ENCODE peak calls at places on chromosomes 1 and 21, in four cellular contexts. E is K562, G is HCT116, O is H1. T is an unnamed sample.

GRCh38 chr1:39926343-39926769 is 24.6 kb upstream of the MYCL start:
- DNase-seq in E (no peak), G (no peak), O (no peak), T (no peak)

GRCh38 chr1:176559474-176560390 is 96.8 kb downstream of the PAPPA2 start:
- DNase-seq in E (peak; percentile 84), G (peak; percentile 44), O (peak; percentile 70), T (no peak)

GRCh38 chr21:41536827-41537103 is 28.8 kb upstream of the TMPRSS2 start:
- DNase-seq in E (no peak), G (no peak), O (no peak), T (no peak)

GRCh38 chr1:206685749-206686485 is 1.2 kb downstream of the MAPKAPK2 start:
- DNase-seq in E (peak; percentile 66), G (peak; percentile 24), O (no peak), T (no peak)

GRCh38 chr1:118920124-118920675 is 67.9 kb downstream of the TBX15 start:
- DNase-seq in E (no peak), G (no peak), O (no peak), T (no peak)

GRCh38 chr1:3028531-3029282 is 7.4 kb downstream of the ACTRT2 start:
- DNase-seq in E (no peak), G (no peak), O (no peak), T (no peak)

GRCh38 chr1:161478985-161479384 is 26.3 kb upstream of the FCGR2A start:
- DNase-seq in E (no peak), G (no peak), O (no peak), T (no peak)

GRCh38 chr1:213474054-213474453 is 423.0 kb downstream of the RPS6KC1 start:
- DNase-seq in E (peak; percentile 25), G (no peak), O (no peak), T (no peak)

GRCh38 chr1:100736324-100736723 is 16.8 kb downstream of the VCAM1 start:
- DNase-seq in E (no peak), G (no peak), O (no peak), T (no peak)

GRCh38 chr21:45816794-45817193 is 164.8 kb upstream of the COL6A1 start:
- DNase-seq in E (no peak), G (no peak), O (no peak), T (no peak)

GRCh38 chr1:156664046-156664948 is 12.9 kb downstream of the NES start:
- DNase-seq in E (no peak), G (no peak), O (peak; percentile 55), T (no peak)

GRCh38 chr1:195218428-195219212 is 1389.6 kb downstream of the KCNT2 start:
- DNase-seq in E (no peak), G (no peak), O (no peak), T (no peak)

GRCh38 chr1:91546876-91547275 is 46.2 kb downstream of the CDC7 start:
- DNase-seq in E (no peak), G (no peak), O (peak; percentile 59), T (no peak)

GRCh38 chr1:182143825-182144661 is 82.5 kb upstream of the ZNF648 start:
- DNase-seq in E (peak; percentile 37), G (no peak), O (peak; percentile 54), T (no peak)

GRCh38 chr1:2875677-2876531 is 74.4 kb upstream of the TTC34 start:
- DNase-seq in E (peak; percentile 20), G (no peak), O (no peak), T (no peak)

GRCh38 chr21:25578070-25578961 is 29.0 kb downstream of the MRPL39 start:
- DNase-seq in E (peak; percentile 6), G (no peak), O (no peak), T (peak; percentile 63)

GRCh38 chr1:77889671-77890070 is 1.2 kb downstream of the NEXN start:
- DNase-seq in E (no peak), G (no peak), O (no peak), T (no peak)

GRCh38 chr1:77888429-77889239 is at the start of gene NEXN:
- DNase-seq in E (peak; percentile 39), G (no peak), O (peak; percentile 87), T (no peak)

GRCh38 chr1:77891200-77891599 is 2.8 kb downstream of the NEXN start:
- DNase-seq in E (no peak), G (no peak), O (no peak), T (no peak)

GRCh38 chr1:77889240-77889637 is 815 bp downstream of the NEXN start:
- DNase-seq in E (peak; percentile 34), G (no peak), O (no peak), T (no peak)

GRCh38 chr1:77888071-77888428 is 374 bp upstream of the NEXN start:
- DNase-seq in E (no peak), G (no peak), O (no peak), T (no peak)
- TF ChIP-seq EGR1 in E (no peak), G (no peak), O (no peak), T (no peak)

DNA sequence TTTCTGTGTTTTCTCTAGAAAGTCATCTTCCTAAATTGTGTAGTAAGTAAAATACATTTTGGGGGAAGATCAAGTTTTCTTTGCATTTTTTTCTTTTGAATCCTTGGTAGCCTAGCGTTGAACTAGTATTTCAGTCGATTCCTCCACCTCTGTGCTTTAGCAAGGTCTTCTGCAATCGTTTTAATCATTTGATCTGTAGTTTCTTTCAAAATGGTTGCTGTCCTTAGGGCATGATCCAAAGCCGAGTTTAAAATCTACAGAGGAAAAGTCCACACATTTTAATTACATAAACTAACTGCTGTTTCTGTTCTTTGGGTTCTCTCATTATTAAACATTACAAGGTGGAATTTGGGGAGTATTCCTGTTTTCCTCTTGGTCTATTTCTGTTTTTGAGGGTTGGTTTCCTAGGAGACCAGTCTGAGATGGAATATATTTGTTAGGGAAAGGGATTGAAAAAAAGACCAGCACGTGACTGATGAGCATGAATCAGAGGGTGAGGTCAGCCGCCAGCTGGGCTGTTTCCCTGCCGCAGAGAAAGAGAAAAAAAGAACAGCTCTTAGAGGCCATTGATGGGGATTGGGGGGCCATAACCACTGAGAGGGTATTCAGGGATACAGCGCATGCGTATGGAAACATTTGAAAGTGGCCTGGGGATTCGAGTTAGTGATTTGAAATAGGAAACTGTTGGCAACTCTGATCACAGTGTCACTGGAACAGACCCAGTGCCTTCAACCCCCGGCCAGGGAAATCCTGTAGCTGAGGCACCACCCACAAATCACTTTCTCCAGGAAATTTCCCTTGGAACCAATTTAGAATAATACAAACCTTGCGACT is 40.6 kb downstream of the AKNAD1 start:
- DNase-seq in E (peak; percentile 53), G (no peak), O (no peak), T (no peak)
- TF ChIP-seq EGR1 in E (no peak), G (no peak), O (no peak), T (no peak)

DNA sequence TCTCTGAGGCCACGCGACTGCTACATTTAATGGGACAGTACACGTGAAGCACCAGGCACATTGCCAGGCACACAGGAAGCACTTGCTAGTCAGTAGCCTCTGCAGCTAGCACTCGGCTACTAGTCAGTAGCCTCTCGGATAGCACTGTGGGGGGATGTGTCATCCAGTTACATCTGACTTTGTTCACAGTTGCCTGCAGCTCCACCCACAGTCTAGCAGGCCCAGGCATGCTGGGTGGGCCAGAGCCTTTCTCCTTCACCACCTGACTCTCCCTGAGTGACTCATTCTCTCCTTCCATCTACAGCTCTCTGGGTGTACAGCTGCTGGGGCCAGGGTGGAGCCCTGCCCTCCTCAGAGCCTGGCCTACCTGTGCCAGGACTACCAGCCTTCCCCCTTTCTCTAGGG is 51.5 kb downstream of the PTPRF start:
- DNase-seq in E (peak; percentile 74), G (peak; percentile 93), O (no peak), T (peak; percentile 54)
- TF ChIP-seq EGR1 in E (no peak), G (no peak), O (no peak), T (no peak)

GRCh38 chr1:17059391-17060128 is 5.7 kb upstream of the SDHB start:
- DNase-seq in E (peak; percentile 76), G (peak; percentile 59), O (peak; percentile 79), T (peak; percentile 30)
- TF ChIP-seq EGR1 in E (no peak), G (no peak), O (no peak), T (no peak)

GRCh38 chr1:245614476-245614875 is 459.7 kb downstream of the KIF26B start:
- DNase-seq in E (no peak), G (no peak), O (no peak), T (no peak)
- TF ChIP-seq EGR1 in E (no peak), G (no peak), O (no peak), T (no peak)

DNA sequence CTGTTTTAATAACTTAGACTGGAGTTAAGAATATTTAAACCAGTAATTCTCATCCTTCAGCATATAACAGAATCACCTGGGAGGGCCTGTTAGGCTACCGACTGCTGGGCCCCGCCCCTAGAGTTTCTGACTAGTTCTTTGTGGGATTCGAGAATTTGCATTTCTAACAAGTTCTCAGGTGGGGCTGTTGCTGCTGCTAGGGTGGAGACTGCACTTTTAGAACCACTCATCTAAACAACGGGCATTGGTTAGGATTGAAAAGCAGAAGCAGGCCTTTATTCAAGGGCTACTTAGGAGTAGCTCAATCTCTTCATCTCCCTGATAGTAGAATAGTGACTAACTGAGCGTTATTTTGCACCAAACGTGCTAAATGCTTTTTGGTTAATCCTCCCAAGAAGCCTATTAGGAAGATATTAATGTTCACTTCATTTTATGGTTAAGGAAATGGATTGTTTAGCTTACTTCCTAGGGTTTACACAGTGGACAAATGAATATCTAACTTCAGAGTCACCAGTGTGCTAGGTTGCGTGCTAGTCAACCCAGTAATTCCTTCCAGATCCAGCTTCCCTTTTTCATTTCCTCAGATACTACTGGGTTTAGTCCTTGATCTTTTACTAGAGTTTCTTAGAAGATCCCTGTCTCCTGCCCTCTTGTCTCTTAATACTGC is 31.1 kb upstream of the UAP1 start:
- DNase-seq in E (no peak), G (no peak), O (peak; percentile 56), T (peak; percentile 46)
- TF ChIP-seq EGR1 in E (no peak), G (no peak), O (no peak), T (no peak)

GRCh38 chr1:9416918-9417500 is 122.3 kb upstream of the SLC25A33 start:
- DNase-seq in E (no peak), G (no peak), O (no peak), T (no peak)

GRCh38 chr1:9413877-9414213 is 121.2 kb downstream of the SPSB1 start:
- DNase-seq in E (no peak), G (no peak), O (no peak), T (no peak)

GRCh38 chr1:9417695-9418094 is 121.6 kb upstream of the SLC25A33 start:
- DNase-seq in E (no peak), G (no peak), O (no peak), T (no peak)

GRCh38 chr1:9418851-9419250 is 120.4 kb upstream of the SLC25A33 start:
- DNase-seq in E (no peak), G (no peak), O (no peak), T (no peak)

GRCh38 chr1:9416506-9416905 is 122.8 kb upstream of the SLC25A33 start:
- DNase-seq in E (no peak), G (no peak), O (no peak), T (no peak)
- TF ChIP-seq EGR1 in E (no peak), G (no peak), O (no peak), T (no peak)

GRCh38 chr1:43704838-43705237 is 2.5 kb upstream of the ST3GAL3 start:
- DNase-seq in E (no peak), G (no peak), O (no peak), T (no peak)
- TF ChIP-seq EGR1 in E (no peak), G (no peak), O (no peak), T (no peak)